ENCODE peak calls at places on chromosomes 3 and 15, in seven cellular contexts. N is HS-27A; M is activated T-cell treated with anti-CD3 and anti-CD28 coated beads, Interleukin-2, amount 50 U/mL, for 72 hours; Z is naive thymus-derived CD4-positive, alpha-beta T cell; K is posterior vena cava; H is NCI-H187; Y is dorsolateral prefrontal cortex. F is an unnamed sample.

GRCh38 chr3:118991775-118992174 is 42.9 kb downstream of the IGSF11 start:
- DNase-seq in N (no peak), M (no peak), Z (no peak), K (no peak), H (no peak), Y (peak), F (no peak)

GRCh38 chr15:60745469-60745971 is 266.6 kb upstream of the ICE2 start:
- DNase-seq in N (no peak), M (no peak), Z (no peak), K (peak), H (no peak), Y (no peak), F (no peak)

GRCh38 chr3:191388823-191389222 is 58.5 kb upstream of the UTS2B start:
- DNase-seq in N (no peak), M (no peak), Z (no peak), K (no peak), H (no peak), Y (no peak), F (no peak)

GRCh38 chr15:39191871-39192281 is 389.0 kb upstream of the THBS1 start:
- DNase-seq in N (peak), M (no peak), Z (no peak), K (no peak), H (no peak), Y (no peak), F (no peak)

GRCh38 chr15:74270854-74271520 is 34.9 kb downstream of the CCDC33 start:
- DNase-seq in N (no peak), M (no peak), Z (no peak), K (no peak), H (no peak), Y (no peak), F (no peak)

GRCh38 chr15:90558182-90558581 is 28.5 kb downstream of the CRTC3 start:
- DNase-seq in N (no peak), M (no peak), Z (no peak), K (no peak), H (no peak), Y (peak), F (no peak)

GRCh38 chr15:31331389-31331788 is 4.8 kb downstream of the KLF13 start:
- DNase-seq in N (no peak), M (no peak), Z (no peak), K (no peak), H (no peak), Y (no peak), F (no peak)

GRCh38 chr3:127226451-127226850 is 33.5 kb downstream of the PRR23E start:
- DNase-seq in N (peak), M (no peak), Z (no peak), K (no peak), H (no peak), Y (no peak), F (no peak)

GRCh38 chr3:125433611-125434041 is 58.5 kb upstream of the ZNF148 start:
- DNase-seq in N (no peak), M (no peak), Z (no peak), K (no peak), H (no peak), Y (no peak), F (no peak)

GRCh38 chr15:29674661-29675533 is 147.4 kb downstream of the TJP1 start:
- DNase-seq in N (no peak), M (no peak), Z (no peak), K (peak), H (no peak), Y (no peak), F (peak)

GRCh38 chr3:194073926-194074325 is 62.0 kb upstream of the HES1 start:
- DNase-seq in N (no peak), M (no peak), Z (no peak), K (no peak), H (no peak), Y (no peak), F (no peak)

GRCh38 chr3:46867550-46867898 is 4.3 kb upstream of the MYL3 start:
- DNase-seq in N (no peak), M (no peak), Z (no peak), K (peak), H (no peak), Y (peak), F (no peak)

GRCh38 chr15:67210555-67211168 is 43.8 kb downstream of the AAGAB start:
- DNase-seq in N (no peak), M (no peak), Z (no peak), K (no peak), H (no peak), Y (no peak), F (no peak)

GRCh38 chr3:166554006-166554405 is 716.8 kb upstream of the BCHE start:
- DNase-seq in N (no peak), M (no peak), Z (no peak), K (no peak), H (no peak), Y (no peak), F (no peak)

GRCh38 chr3:71361346-71361745 is 222.2 kb downstream of the FOXP1 start:
- DNase-seq in N (no peak), M (no peak), Z (no peak), K (no peak), H (no peak), Y (no peak), F (no peak)

GRCh38 chr3:194251007-194251406 is 100.1 kb downstream of the CPN2 start:
- DNase-seq in N (no peak), M (no peak), Z (no peak), K (no peak), H (no peak), Y (no peak), F (no peak)

GRCh38 chr3:32334675-32335074 is 57.0 kb upstream of the CMTM7 start:
- DNase-seq in N (no peak), M (peak), Z (peak), K (no peak), H (no peak), Y (no peak), F (peak)

GRCh38 chr3:64268926-64269325 is 43.7 kb upstream of the PRICKLE2 start:
- DNase-seq in N (no peak), M (no peak), Z (no peak), K (no peak), H (no peak), Y (no peak), F (no peak)

GRCh38 chr15:48086582-48086981 is 34.2 kb upstream of the SLC24A5 start:
- DNase-seq in N (no peak), M (no peak), Z (no peak), K (no peak), H (no peak), Y (no peak), F (no peak)

GRCh38 chr3:99720985-99721632 is 82.7 kb downstream of the COL8A1 start:
- DNase-seq in N (peak), M (no peak), Z (no peak), K (no peak), H (peak), Y (no peak), F (no peak)

GRCh38 chr15:38611228-38611627 is 46.6 kb upstream of the RASGRP1 start:
- DNase-seq in N (no peak), M (peak), Z (no peak), K (no peak), H (no peak), Y (no peak), F (peak)

GRCh38 chr3:77254967-77255831 is 215.3 kb downstream of the ROBO2 start:
- DNase-seq in N (peak), M (peak), Z (no peak), K (no peak), H (no peak), Y (peak), F (peak)

GRCh38 chr15:88835119-88835518 is 31.9 kb downstream of the ACAN start:
- DNase-seq in N (no peak), M (no peak), Z (no peak), K (no peak), H (no peak), Y (no peak), F (no peak)

GRCh38 chr15:50542051-50542450 is 4.4 kb downstream of the USP50 start:
- DNase-seq in N (no peak), M (no peak), Z (no peak), K (no peak), H (no peak), Y (no peak), F (no peak)